ENCODE peak calls at places on chromosomes 7 and 10, in eight cellular contexts. O is uterus, P is spleen, J is fibroblast of lung, C is suprapubic skin, D is tibial nerve, E is right lobe of liver, B is epithelial cell of prostate. R is an unnamed sample.

GRCh38 chr10:28754930-28755718 is 77.8 kb downstream of the BAMBI start:
- DNase-seq in J (peak), O (no peak), B (no peak), D (no peak), P (no peak), E (no peak), C (no peak), R (no peak)

GRCh38 chr7:372939-373791 is 83.2 kb downstream of the FOXL3 start:
- DNase-seq in B (no peak), C (peak), J (no peak), P (peak), E (peak), D (peak), O (no peak), R (no peak)

GRCh38 chr10:120204877-120205276 is 252.2 kb upstream of the PLPP4 start:
- DNase-seq in D (no peak), J (no peak), E (no peak), P (no peak), C (no peak), B (no peak), O (no peak), R (no peak)

GRCh38 chr10:80046629-80047441 is 31.6 kb upstream of the TMEM254 start:
- DNase-seq in J (peak), P (peak), O (peak), D (peak), E (peak), C (no peak), B (no peak), R (peak)

GRCh38 chr10:119270893-119271361 is 63.6 kb downstream of the GRK5 start:
- DNase-seq in B (no peak), O (no peak), J (peak), E (peak), C (no peak), P (peak), D (peak), R (no peak)

GRCh38 chr10:22454634-22455033 is 109.3 kb downstream of the SPAG6 start:
- DNase-seq in J (no peak), P (no peak), E (no peak), C (no peak), O (no peak), D (no peak), B (no peak), R (no peak)

GRCh38 chr7:2417981-2418481 is 14.6 kb downstream of the CHST12 start:
- DNase-seq in J (no peak), B (no peak), E (no peak), D (no peak), O (no peak), C (no peak), P (no peak), R (no peak)

GRCh38 chr10:58359541-58359940 is 24.7 kb downstream of the UBE2D1 start:
- DNase-seq in E (no peak), C (no peak), O (no peak), B (no peak), J (no peak), D (no peak), P (no peak), R (no peak)

GRCh38 chr10:132753596-132753995 is 32.4 kb downstream of the NKX6-2 start:
- DNase-seq in C (no peak), B (no peak), P (no peak), O (no peak), J (no peak), D (no peak), E (no peak), R (no peak)

GRCh38 chr7:83859827-83860226 is 210.9 kb upstream of the SEMA3E start:
- DNase-seq in O (no peak), E (no peak), J (no peak), D (no peak), B (no peak), C (no peak), P (no peak), R (no peak)

GRCh38 chr10:48924988-48925387 is 14.7 kb downstream of the LRRC18 start:
- DNase-seq in E (no peak), P (no peak), C (no peak), J (no peak), D (no peak), B (no peak), O (no peak), R (no peak)

GRCh38 chr7:44087914-44088838 is 5.8 kb upstream of the POLM start:
- DNase-seq in D (peak), P (peak), B (no peak), J (peak), E (peak), O (peak), C (no peak), R (no peak)

GRCh38 chr7:821688-822087 is 10.6 kb upstream of the SUN1 start:
- DNase-seq in O (no peak), J (no peak), E (no peak), D (no peak), C (no peak), B (no peak), P (peak), R (no peak)

GRCh38 chr10:66844176-66844947 is 81.5 kb upstream of the LRRTM3 start:
- DNase-seq in J (peak), E (no peak), P (no peak), C (no peak), O (no peak), D (no peak), B (no peak), R (no peak)

GRCh38 chr10:1050145-1050544 is 1.2 kb upstream of the IDI1 start:
- DNase-seq in D (no peak), C (no peak), O (no peak), B (no peak), P (no peak), J (peak), E (no peak), R (no peak)

GRCh38 chr10:3588816-3589215 is 196.2 kb downstream of the KLF6 start:
- DNase-seq in O (no peak), P (no peak), C (no peak), D (no peak), E (no peak), B (no peak), J (no peak), R (no peak)

GRCh38 chr7:1693991-1694524 is 24.0 kb downstream of the ELFN1 start:
- DNase-seq in C (peak), B (no peak), D (peak), P (peak), O (no peak), E (no peak), J (peak), R (no peak)

GRCh38 chr7:90568213-90568612 is 27.9 kb upstream of the CDK14 start:
- DNase-seq in C (no peak), E (no peak), J (peak), D (no peak), P (no peak), B (no peak), O (no peak), R (no peak)

GRCh38 chr10:131785121-131785460 is 115.7 kb upstream of the PPP2R2D start:
- DNase-seq in B (no peak), E (no peak), C (no peak), O (no peak), J (no peak), P (no peak), D (no peak), R (no peak)

GRCh38 chr10:82318533-82318932 is 443.5 kb downstream of the NRG3 start:
- DNase-seq in J (no peak), B (no peak), O (no peak), D (no peak), E (no peak), C (no peak), P (no peak), R (no peak)

GRCh38 chr7:7792089-7792488 is 73.7 kb upstream of the RPA3 start:
- DNase-seq in P (no peak), C (no peak), O (no peak), B (no peak), E (no peak), J (no peak), D (no peak), R (no peak)

DNA sequence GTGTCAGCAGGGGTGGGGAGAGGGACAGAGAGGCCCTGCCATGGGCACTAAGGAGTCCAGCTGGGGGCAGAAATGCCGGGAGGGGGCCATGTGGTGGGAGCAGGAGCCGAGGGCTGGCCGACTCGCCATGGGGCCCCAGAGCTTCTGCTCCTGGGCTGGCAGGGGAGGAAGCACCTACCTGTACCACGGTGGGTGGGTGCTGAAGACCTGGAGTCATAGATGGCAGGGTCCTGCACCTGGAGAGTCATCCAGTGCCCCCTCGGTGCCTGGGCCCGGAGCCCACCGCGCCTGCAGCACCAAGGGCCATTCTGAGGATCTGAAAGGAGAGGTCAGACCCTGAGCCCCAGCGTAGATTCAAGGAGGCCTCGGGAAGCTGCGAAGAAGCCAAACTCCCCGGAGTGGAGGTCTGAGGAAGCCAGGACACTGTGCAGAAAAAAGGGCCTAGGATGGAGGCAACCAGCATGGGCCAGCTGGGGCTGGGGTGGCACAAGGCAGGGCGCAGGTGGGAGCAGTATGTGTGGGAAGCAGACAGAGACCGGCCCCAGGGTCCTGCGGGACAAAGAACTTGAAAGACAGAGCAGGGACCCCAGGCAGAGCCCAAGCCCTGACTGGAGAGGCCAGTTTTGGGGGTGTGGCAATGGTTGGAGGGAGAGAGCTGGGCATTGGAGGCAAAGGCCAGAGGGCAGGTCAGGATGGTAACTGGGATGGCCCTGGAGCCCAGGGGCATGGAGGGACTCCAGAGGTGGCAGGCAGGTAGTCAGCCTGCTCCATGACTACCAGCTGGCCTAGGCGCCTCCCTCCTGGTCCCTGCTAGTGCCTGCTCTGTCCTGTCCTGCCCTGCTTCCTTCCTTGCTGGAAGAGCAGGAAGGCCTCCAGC is 26.7 kb upstream of the SMARCD3 start:
- DNase-seq in P (no peak), J (no peak), O (no peak), D (no peak), E (no peak), C (no peak), B (no peak), R (no peak)
- H3K27ac ChIP-seq in P (no peak), J (no peak), O (no peak), D (peak), E (no peak), C (no peak), B (no peak), R (no peak)

GRCh38 chr10:14345262-14345661 is 14.5 kb upstream of the FRMD4A start:
- DNase-seq in B (no peak), E (no peak), D (no peak), P (no peak), C (no peak), J (no peak), O (no peak), R (no peak)
- H3K27ac ChIP-seq in B (no peak), E (no peak), D (no peak), P (no peak), C (no peak), J (no peak), O (no peak), R (no peak)

DNA sequence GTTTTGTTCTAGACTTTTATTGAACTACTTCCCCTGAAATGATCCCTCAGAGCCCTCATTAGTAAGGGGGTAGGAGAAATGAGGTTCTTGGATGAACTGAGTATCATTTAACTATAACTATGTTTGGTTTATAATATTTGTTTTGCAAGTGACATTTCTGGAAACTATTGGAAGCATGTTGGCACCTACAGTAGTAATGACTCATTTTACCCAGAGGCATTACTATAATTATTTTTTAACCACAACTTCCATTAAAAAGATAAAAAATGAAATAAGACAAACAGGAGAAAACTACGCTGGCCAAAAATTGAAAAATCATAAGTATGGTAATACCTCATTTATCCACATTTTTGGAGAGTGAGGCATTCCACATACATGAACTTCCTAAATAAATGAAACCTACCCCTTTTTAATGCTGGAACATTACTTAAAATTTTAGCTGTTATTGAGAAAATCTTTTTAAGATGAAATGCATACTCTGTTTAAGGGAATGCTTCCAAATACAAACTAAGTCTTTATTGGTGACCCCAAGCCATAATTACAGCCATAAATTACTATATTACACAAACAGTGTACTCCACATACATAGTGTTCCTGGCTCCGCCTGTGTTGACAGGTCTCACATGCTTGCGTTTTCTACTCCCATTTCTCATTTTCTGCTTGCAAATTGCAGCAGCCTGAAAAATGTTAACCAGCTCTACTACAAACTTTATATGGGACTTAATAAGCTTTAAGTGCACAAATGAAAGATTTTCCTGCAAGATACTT is 84.6 kb upstream of the CAPZA2 start:
- DNase-seq in J (peak), C (no peak), E (no peak), D (no peak), O (no peak), B (no peak), P (no peak), R (no peak)
- H3K27ac ChIP-seq in J (peak), C (no peak), E (peak), D (no peak), O (no peak), B (peak), P (no peak), R (no peak)

DNA sequence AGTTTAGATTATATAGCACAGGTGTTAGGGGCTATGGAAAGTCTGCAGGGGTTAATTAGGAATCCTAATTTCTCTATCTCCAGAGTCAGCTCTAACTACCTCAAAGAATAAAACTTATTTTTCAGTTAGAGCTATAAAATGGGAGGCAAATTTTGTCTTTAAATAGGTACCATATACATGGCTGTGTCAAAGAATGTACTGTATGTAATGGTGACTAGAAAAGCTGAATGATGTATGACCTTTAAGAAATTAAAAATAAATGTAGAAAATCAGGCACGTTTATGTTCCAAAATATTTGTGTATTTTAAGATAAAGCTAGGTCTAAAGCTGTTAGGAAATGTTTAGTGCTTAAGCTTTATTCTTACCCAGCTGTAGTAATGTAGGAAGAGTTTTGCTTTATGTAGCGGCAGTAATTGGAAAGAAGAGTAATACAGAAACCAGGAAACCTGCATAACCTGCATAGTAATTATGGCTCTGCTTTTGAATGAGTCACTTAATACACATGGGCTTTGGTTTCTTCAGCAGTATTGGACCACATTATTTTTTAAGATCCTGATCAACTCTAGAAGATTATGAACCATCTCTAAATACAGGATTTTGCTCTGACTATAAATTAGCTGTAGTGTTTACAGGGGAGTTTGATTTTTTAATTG is 85.0 kb downstream of the KMT2E start:
- DNase-seq in O (no peak), P (no peak), E (no peak), J (no peak), B (peak), D (no peak), C (no peak), R (no peak)
- H3K27ac ChIP-seq in O (no peak), P (peak), E (no peak), J (no peak), B (peak), D (no peak), C (no peak), R (no peak)

DNA sequence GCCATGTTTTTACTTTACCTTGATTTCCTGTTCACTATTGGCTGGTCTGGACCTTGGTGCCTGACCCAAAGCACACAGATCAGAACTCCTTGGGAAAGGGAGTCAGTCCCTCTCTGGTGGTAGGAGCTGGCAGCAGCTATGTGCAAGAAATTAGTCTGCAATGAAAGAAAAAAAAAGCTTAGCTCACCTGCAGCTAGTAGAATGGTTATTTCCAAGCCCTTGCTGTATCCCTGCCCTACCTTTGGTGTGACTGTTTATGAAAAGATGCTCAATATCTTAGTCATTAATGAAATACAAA is 68.1 kb upstream of the PAPSS2 start:
- DNase-seq in C (no peak), E (no peak), B (no peak), J (no peak), D (no peak), O (no peak), P (no peak), R (no peak)
- H3K27ac ChIP-seq in C (no peak), E (peak), B (no peak), J (no peak), D (no peak), O (no peak), P (no peak), R (no peak)

GRCh38 chr7:158402471-158402870 is 185.2 kb downstream of the PTPRN2 start:
- DNase-seq in P (no peak), E (no peak), O (no peak), B (no peak), C (no peak), J (no peak), D (no peak), R (no peak)
- H3K27ac ChIP-seq in P (no peak), E (no peak), O (no peak), B (peak), C (no peak), J (no peak), D (no peak), R (no peak)

DNA sequence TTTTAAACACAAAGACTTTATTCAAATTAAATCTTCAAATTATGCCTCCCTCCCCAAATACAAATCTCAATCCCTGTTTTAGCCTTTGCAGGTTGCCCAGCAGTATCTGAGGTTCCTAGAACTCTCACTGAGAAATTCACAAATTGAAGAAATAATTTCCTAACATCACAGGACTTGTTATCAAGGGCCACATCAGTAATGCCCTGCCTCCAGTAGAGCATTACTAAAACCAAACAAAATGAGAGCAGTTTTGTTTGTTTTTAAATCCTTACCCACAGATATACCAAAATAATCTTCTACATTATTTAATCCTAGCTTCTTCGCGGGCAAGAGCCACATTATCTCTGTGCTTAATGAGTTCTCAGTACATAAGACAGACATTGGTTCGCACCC is 152.2 kb downstream of the SGMS1 start:
- DNase-seq in B (no peak), C (no peak), E (no peak), P (no peak), J (no peak), O (no peak), D (no peak), R (no peak)
- H3K27ac ChIP-seq in B (no peak), C (no peak), E (no peak), P (no peak), J (no peak), O (no peak), D (no peak), R (no peak)

GRCh38 chr7:134823400-134823799 is 44.0 kb downstream of the CALD1 start:
- DNase-seq in J (peak), B (no peak), O (no peak), P (no peak), C (no peak), D (no peak), E (no peak), R (no peak)
- H3K27ac ChIP-seq in J (peak), B (no peak), O (peak), P (no peak), C (no peak), D (no peak), E (no peak), R (no peak)

DNA sequence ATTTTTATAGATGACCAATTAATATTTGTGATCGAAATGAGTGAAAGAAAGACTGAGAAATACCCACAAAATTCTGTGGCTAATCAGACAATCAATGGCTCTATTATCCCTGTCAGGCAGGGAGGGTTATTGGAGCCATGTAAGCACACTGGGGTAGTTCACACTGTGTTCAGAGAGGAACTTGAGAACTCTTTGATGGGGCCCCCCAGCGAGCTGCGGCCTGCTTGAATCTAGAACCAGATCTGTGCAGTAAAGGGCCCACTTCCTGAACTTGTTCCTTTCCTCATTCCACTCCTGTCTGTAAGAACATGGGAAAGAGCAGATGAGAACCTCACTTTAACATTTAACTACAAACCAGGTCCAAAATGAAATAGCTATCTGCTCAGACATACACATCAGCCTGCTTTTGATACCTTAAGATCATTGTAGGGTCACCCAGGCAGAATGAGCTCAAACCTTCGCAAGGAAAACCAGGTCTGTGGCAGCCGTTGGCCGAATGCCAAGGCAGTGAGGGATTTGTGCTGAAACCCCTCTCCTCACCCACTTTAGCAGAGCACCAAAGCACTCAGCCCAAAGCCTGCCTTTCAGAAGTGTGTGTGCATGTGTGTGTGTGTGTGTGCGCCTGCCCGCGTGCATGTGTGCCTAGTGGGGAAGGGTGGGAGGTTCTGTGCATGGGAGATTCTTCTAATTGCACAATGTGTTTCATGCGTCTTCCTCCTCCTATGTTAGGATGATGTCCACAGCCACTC is 365.6 kb upstream of the MGMT start:
- DNase-seq in E (no peak), O (no peak), P (no peak), D (no peak), J (no peak), C (no peak), B (no peak), R (no peak)
- H3K27ac ChIP-seq in E (no peak), O (no peak), P (no peak), D (no peak), J (no peak), C (no peak), B (no peak), R (no peak)